ENCODE peak calls at places on chromosome 13, in nine cellular contexts. One of them, this sample, is unnamed.

GRCh38 chr13:35596299-35596698 is 119.8 kb upstream of the MAB21L1 start:
- DNase-seq in HS-27A: no peak
- DNase-seq in progenitor cell of endocrine pancreas: no peak
- DNase-seq in iPS DF 19.7: no peak
- DNase-seq in ACHN: no peak
- DNase-seq in stimulated activated CD8-positive, alpha-beta memory T cell treated with anti-CD3 and anti-CD28 coated beads, Interleukin-2, amount 100 ng/mL, for 1 hour: no peak
- DNase-seq in DND-41: no peak
- DNase-seq in activated CD4-positive, alpha-beta T cell treated with anti-CD3 and anti-CD28 coated beads, Interleukin-2, amount 50 U/mL, for 1 hour: no peak
- DNase-seq in A549: no peak
- DNase-seq in this sample: no peak

GRCh38 chr13:49124693-49125304 is 95.3 kb upstream of the MLNR start:
- DNase-seq in A549: no peak
- DNase-seq in stimulated activated CD8-positive, alpha-beta memory T cell treated with anti-CD3 and anti-CD28 coated beads, Interleukin-2, amount 100 ng/mL, for 1 hour: no peak
- DNase-seq in ACHN: no peak
- DNase-seq in HS-27A: no peak
- DNase-seq in DND-41: no peak
- DNase-seq in iPS DF 19.7: no peak
- DNase-seq in progenitor cell of endocrine pancreas: no peak
- DNase-seq in activated CD4-positive, alpha-beta T cell treated with anti-CD3 and anti-CD28 coated beads, Interleukin-2, amount 50 U/mL, for 1 hour: no peak
- DNase-seq in this sample: no peak

GRCh38 chr13:102289606-102290005 is 112.2 kb downstream of the FGF14 start:
- DNase-seq in HS-27A: no peak
- DNase-seq in stimulated activated CD8-positive, alpha-beta memory T cell treated with anti-CD3 and anti-CD28 coated beads, Interleukin-2, amount 100 ng/mL, for 1 hour: no peak
- DNase-seq in DND-41: no peak
- DNase-seq in ACHN: no peak
- DNase-seq in activated CD4-positive, alpha-beta T cell treated with anti-CD3 and anti-CD28 coated beads, Interleukin-2, amount 50 U/mL, for 1 hour: no peak
- DNase-seq in progenitor cell of endocrine pancreas: no peak
- DNase-seq in A549: no peak
- DNase-seq in iPS DF 19.7: no peak
- DNase-seq in this sample: no peak

GRCh38 chr13:99766641-99767045 is 204.9 kb downstream of the ZIC5 start:
- DNase-seq in ACHN: peak
- DNase-seq in iPS DF 19.7: no peak
- DNase-seq in progenitor cell of endocrine pancreas: no peak
- DNase-seq in activated CD4-positive, alpha-beta T cell treated with anti-CD3 and anti-CD28 coated beads, Interleukin-2, amount 50 U/mL, for 1 hour: no peak
- DNase-seq in A549: no peak
- DNase-seq in DND-41: no peak
- DNase-seq in stimulated activated CD8-positive, alpha-beta memory T cell treated with anti-CD3 and anti-CD28 coated beads, Interleukin-2, amount 100 ng/mL, for 1 hour: no peak
- DNase-seq in HS-27A: no peak
- DNase-seq in this sample: peak

GRCh38 chr13:27308941-27309340 is 38.3 kb downstream of the RASL11A start:
- DNase-seq in activated CD4-positive, alpha-beta T cell treated with anti-CD3 and anti-CD28 coated beads, Interleukin-2, amount 50 U/mL, for 1 hour: no peak
- DNase-seq in A549: no peak
- DNase-seq in HS-27A: no peak
- DNase-seq in ACHN: no peak
- DNase-seq in iPS DF 19.7: no peak
- DNase-seq in stimulated activated CD8-positive, alpha-beta memory T cell treated with anti-CD3 and anti-CD28 coated beads, Interleukin-2, amount 100 ng/mL, for 1 hour: no peak
- DNase-seq in progenitor cell of endocrine pancreas: no peak
- DNase-seq in DND-41: no peak
- DNase-seq in this sample: no peak

GRCh38 chr13:78192721-78193120 is 274.1 kb upstream of the EDNRB start:
- DNase-seq in stimulated activated CD8-positive, alpha-beta memory T cell treated with anti-CD3 and anti-CD28 coated beads, Interleukin-2, amount 100 ng/mL, for 1 hour: no peak
- DNase-seq in ACHN: no peak
- DNase-seq in iPS DF 19.7: no peak
- DNase-seq in A549: no peak
- DNase-seq in progenitor cell of endocrine pancreas: no peak
- DNase-seq in DND-41: no peak
- DNase-seq in activated CD4-positive, alpha-beta T cell treated with anti-CD3 and anti-CD28 coated beads, Interleukin-2, amount 50 U/mL, for 1 hour: no peak
- DNase-seq in HS-27A: no peak
- DNase-seq in this sample: no peak

GRCh38 chr13:77902319-77902963 is 16.2 kb downstream of the EDNRB start:
- DNase-seq in iPS DF 19.7: no peak
- DNase-seq in progenitor cell of endocrine pancreas: no peak
- DNase-seq in A549: no peak
- DNase-seq in HS-27A: no peak
- DNase-seq in ACHN: no peak
- DNase-seq in DND-41: no peak
- DNase-seq in stimulated activated CD8-positive, alpha-beta memory T cell treated with anti-CD3 and anti-CD28 coated beads, Interleukin-2, amount 100 ng/mL, for 1 hour: no peak
- DNase-seq in activated CD4-positive, alpha-beta T cell treated with anti-CD3 and anti-CD28 coated beads, Interleukin-2, amount 50 U/mL, for 1 hour: no peak
- DNase-seq in this sample: no peak

GRCh38 chr13:46844431-46844830 is 47.5 kb upstream of the ESD start:
- DNase-seq in activated CD4-positive, alpha-beta T cell treated with anti-CD3 and anti-CD28 coated beads, Interleukin-2, amount 50 U/mL, for 1 hour: no peak
- DNase-seq in iPS DF 19.7: no peak
- DNase-seq in ACHN: no peak
- DNase-seq in A549: no peak
- DNase-seq in DND-41: no peak
- DNase-seq in progenitor cell of endocrine pancreas: no peak
- DNase-seq in stimulated activated CD8-positive, alpha-beta memory T cell treated with anti-CD3 and anti-CD28 coated beads, Interleukin-2, amount 100 ng/mL, for 1 hour: no peak
- DNase-seq in HS-27A: no peak
- DNase-seq in this sample: no peak

GRCh38 chr13:27403252-27403678 is 21.2 kb upstream of the GTF3A start:
- DNase-seq in DND-41: no peak
- DNase-seq in activated CD4-positive, alpha-beta T cell treated with anti-CD3 and anti-CD28 coated beads, Interleukin-2, amount 50 U/mL, for 1 hour: no peak
- DNase-seq in stimulated activated CD8-positive, alpha-beta memory T cell treated with anti-CD3 and anti-CD28 coated beads, Interleukin-2, amount 100 ng/mL, for 1 hour: no peak
- DNase-seq in HS-27A: peak
- DNase-seq in progenitor cell of endocrine pancreas: no peak
- DNase-seq in ACHN: peak
- DNase-seq in iPS DF 19.7: no peak
- DNase-seq in A549: no peak
- DNase-seq in this sample: no peak

GRCh38 chr13:100100115-100100879 is 11.4 kb downstream of the PCCA start:
- DNase-seq in iPS DF 19.7: no peak
- DNase-seq in activated CD4-positive, alpha-beta T cell treated with anti-CD3 and anti-CD28 coated beads, Interleukin-2, amount 50 U/mL, for 1 hour: no peak
- DNase-seq in ACHN: peak
- DNase-seq in stimulated activated CD8-positive, alpha-beta memory T cell treated with anti-CD3 and anti-CD28 coated beads, Interleukin-2, amount 100 ng/mL, for 1 hour: no peak
- DNase-seq in DND-41: no peak
- DNase-seq in progenitor cell of endocrine pancreas: no peak
- DNase-seq in HS-27A: peak
- DNase-seq in A549: peak
- DNase-seq in this sample: peak